ENCODE peak calls at places on chromosome 12, in seven cellular contexts. Y, E, V, Z, S, F and T are unnamed samples.

GRCh38 chr12:111753144-111753881 is 13.4 kb upstream of the ALDH2 start:
- DNase-seq in E (peak), V (peak), F (no peak), Z (peak), Y (peak), S (peak), T (peak)

GRCh38 chr12:127411141-127411915 is 855.6 kb upstream of the TMEM132C start:
- DNase-seq in Z (no peak), F (no peak), E (no peak), S (no peak), V (no peak), Y (no peak), T (no peak)

GRCh38 chr12:127677537-127678131 is 589.3 kb upstream of the TMEM132C start:
- DNase-seq in V (peak), E (peak), Y (peak), Z (peak), F (no peak), S (no peak), T (no peak)

GRCh38 chr12:78863482-78864427 is 819 bp upstream of the SYT1 start:
- DNase-seq in Z (peak), V (peak), E (peak), Y (peak), F (peak), S (peak), T (peak)

GRCh38 chr12:89417246-89417977 is 65.1 kb upstream of the DUSP6 start:
- DNase-seq in S (no peak), E (no peak), V (peak), F (no peak), Z (no peak), Y (no peak), T (no peak)

GRCh38 chr12:62537544-62537943 is 70.9 kb downstream of the MON2 start:
- DNase-seq in V (peak), Y (peak), S (no peak), Z (no peak), E (no peak), F (no peak), T (no peak)

GRCh38 chr12:80056232-80056631 is 43.1 kb upstream of the OTOGL start:
- DNase-seq in Y (no peak), E (no peak), V (peak), Z (no peak), S (no peak), F (no peak), T (no peak)

GRCh38 chr12:47088021-47088944 is 8.5 kb upstream of the AMIGO2 start:
- DNase-seq in F (no peak), Y (peak), V (peak), Z (no peak), S (no peak), E (no peak), T (no peak)

GRCh38 chr12:18589316-18589715 is 148.5 kb downstream of the PLCZ1 start:
- DNase-seq in V (peak), F (no peak), E (no peak), Y (no peak), S (no peak), Z (no peak), T (no peak)

GRCh38 chr12:15532364-15532977 is 210.2 kb downstream of the PTPRO start:
- DNase-seq in V (peak), Y (peak), E (peak), S (no peak), F (peak), Z (no peak), T (no peak)

GRCh38 chr12:117789195-117789912 is 179.4 kb downstream of the KSR2 start:
- DNase-seq in S (no peak), V (no peak), Z (no peak), Y (no peak), E (no peak), F (no peak), T (no peak)

GRCh38 chr12:122097641-122098364 is 19.2 kb downstream of the MLXIP start:
- DNase-seq in E (no peak), S (peak), F (no peak), V (peak), Z (no peak), Y (peak), T (no peak)

GRCh38 chr12:5114436-5114835 is 70.8 kb downstream of the KCNA5 start:
- DNase-seq in F (no peak), S (no peak), V (no peak), Y (no peak), Z (no peak), E (no peak), T (no peak)

GRCh38 chr12:22709292-22709691 is 84.3 kb downstream of the ETNK1 start:
- DNase-seq in F (no peak), Y (peak), S (no peak), V (peak), E (peak), Z (no peak), T (no peak)

GRCh38 chr12:85874064-85874463 is at the start of gene NTS:
- DNase-seq in E (peak), V (no peak), Y (peak), F (no peak), S (no peak), Z (no peak), T (no peak)

GRCh38 chr12:67386869-67387570 is 117.9 kb downstream of the CAND1 start:
- DNase-seq in F (no peak), V (no peak), E (no peak), S (no peak), Y (no peak), Z (no peak), T (no peak)

GRCh38 chr12:9782547-9783382 is 22.1 kb upstream of the CD69 start:
- DNase-seq in Z (no peak), V (no peak), Y (no peak), F (no peak), E (no peak), S (no peak), T (no peak)

GRCh38 chr12:47990351-47991105 is 13.7 kb downstream of the COL2A1 start:
- DNase-seq in F (peak), V (no peak), E (no peak), Z (no peak), Y (no peak), S (no peak), T (no peak)

GRCh38 chr12:18414671-18415070 is 153.4 kb downstream of the PIK3C2G start:
- DNase-seq in E (no peak), Z (no peak), S (no peak), V (no peak), F (no peak), Y (no peak), T (no peak)

GRCh38 chr12:118436002-118436724 is 59.8 kb downstream of the SUDS3 start:
- DNase-seq in Y (peak), F (no peak), Z (no peak), S (no peak), E (peak), V (no peak), T (no peak)

GRCh38 chr12:503111-503761 is 43.5 kb downstream of the B4GALNT3 start:
- DNase-seq in Y (peak), S (peak), Z (no peak), V (peak), E (no peak), F (no peak), T (no peak)

GRCh38 chr12:49537709-49538601 is 875 bp upstream of the KCNH3 start:
- DNase-seq in Y (peak), E (peak), S (no peak), F (no peak), Z (no peak), V (no peak), T (no peak)

GRCh38 chr12:123105427-123105826 is 45.5 kb downstream of the PITPNM2 start:
- DNase-seq in Y (no peak), F (no peak), E (peak), V (peak), Z (no peak), S (no peak), T (no peak)

GRCh38 chr12:93080994-93081809 is 152.1 kb upstream of the EEA1 start:
- DNase-seq in F (no peak), S (no peak), Y (no peak), E (peak), Z (no peak), V (peak), T (no peak)

GRCh38 chr12:3727877-3728632 is 24.9 kb downstream of the CRACR2A start:
- DNase-seq in Y (no peak), E (peak), V (peak), S (no peak), F (peak), Z (no peak), T (no peak)

GRCh38 chr12:110505332-110505731 is 3.2 kb downstream of the RAD9B start:
- DNase-seq in Z (no peak), Y (no peak), S (no peak), F (no peak), V (no peak), E (no peak), T (no peak)
- TF ChIP-seq CTCF in Z (no peak), Y (no peak), S (no peak), F (no peak), V (no peak), E (no peak), T (no peak)

GRCh38 chr12:124777399-124778372 is 86.0 kb downstream of the SCARB1 start:
- DNase-seq in E (no peak), Z (peak), V (peak), Y (no peak), F (no peak), S (no peak), T (no peak)
- TF ChIP-seq CTCF in E (no peak), Z (no peak), V (no peak), Y (no peak), F (no peak), S (no peak), T (no peak)

DNA sequence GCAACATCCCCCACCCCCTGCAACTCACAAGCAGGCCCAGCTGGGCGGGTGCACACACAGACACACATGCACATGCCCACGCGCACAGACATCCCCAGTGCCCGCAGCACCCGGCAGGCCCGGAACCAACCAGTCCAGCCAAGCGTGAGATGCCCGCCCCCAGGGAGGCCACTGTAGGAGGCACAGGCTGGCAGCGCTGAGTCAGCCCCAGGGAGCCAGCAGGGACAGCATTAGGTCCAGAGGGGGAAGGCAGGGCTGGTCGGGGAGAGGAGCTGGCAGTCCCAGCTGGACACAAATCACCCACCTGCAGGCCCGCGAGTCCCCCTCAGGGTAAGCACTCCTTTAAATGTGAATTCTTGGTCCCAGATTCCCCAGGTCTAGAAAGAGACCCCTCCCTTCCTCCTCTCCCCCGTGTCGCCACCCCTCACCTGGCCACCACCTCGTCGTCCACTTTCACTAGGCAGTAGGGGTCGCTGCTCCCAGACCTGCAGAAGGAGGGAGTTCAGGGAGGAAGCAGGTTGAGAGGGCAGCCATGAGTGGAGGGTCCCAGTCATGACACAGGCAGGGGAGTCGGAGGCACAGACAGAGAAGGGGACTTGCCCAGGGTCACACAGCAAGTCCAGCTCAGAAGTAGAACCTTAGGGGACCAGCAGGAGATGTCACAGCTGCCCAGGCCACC is 5.0 kb downstream of the RASAL1 start:
- DNase-seq in Y (no peak), V (no peak), E (peak), S (no peak), Z (no peak), F (peak), T (no peak)
- TF ChIP-seq CTCF in Y (peak), V (peak), E (peak), S (no peak), Z (no peak), F (no peak), T (peak)

GRCh38 chr12:71478277-71478676 is 38.7 kb downstream of the LGR5 start:
- DNase-seq in F (no peak), V (no peak), S (no peak), Z (no peak), E (no peak), Y (no peak), T (no peak)
- TF ChIP-seq CTCF in F (no peak), V (no peak), S (no peak), Z (no peak), E (no peak), Y (no peak), T (no peak)

GRCh38 chr12:33942172-33942571 is 80.1 kb upstream of the ALG10 start:
- DNase-seq in Z (no peak), E (no peak), S (no peak), V (no peak), Y (no peak), F (no peak), T (no peak)
- TF ChIP-seq CTCF in Z (no peak), E (peak), S (no peak), V (no peak), Y (no peak), F (no peak), T (peak)

DNA sequence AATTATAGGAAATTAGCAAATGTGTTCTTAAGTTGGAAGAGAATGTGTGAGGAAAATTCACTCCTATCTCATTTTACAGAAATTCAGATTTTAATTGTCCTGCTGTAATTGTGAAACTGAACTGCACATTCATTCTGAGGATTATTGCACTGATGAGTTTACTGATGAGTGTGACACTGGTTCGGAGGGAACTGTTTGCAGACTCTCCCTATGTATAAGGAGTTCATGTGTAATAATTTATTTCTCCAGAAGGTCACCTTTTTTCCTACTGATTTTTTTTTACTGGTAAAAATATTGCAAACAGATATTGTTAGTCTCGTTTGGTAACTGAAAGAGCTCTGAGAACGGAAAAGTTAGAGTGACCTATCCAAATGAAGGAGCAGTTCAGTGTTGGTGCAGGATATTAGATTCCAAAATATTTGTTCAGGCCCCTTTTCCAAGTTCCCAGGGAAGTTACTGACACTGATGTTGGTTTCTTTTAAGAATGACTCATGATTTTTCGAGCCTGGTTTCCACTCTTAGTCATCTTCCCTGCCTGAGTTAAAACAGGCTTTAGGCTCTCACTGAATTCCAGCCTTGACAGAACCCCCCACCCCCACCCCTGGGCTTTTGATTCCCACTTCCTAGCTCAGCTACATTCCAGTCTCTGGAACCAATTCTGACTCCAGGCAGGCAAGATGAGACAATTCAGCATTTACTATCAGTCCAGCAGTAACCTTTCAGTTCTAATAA is 18.4 kb downstream of the ANO6 start:
- DNase-seq in Z (peak), Y (peak), S (no peak), F (no peak), V (peak), E (peak), T (no peak)
- TF ChIP-seq CTCF in Z (no peak), Y (no peak), S (no peak), F (no peak), V (no peak), E (no peak), T (no peak)

GRCh38 chr12:51269174-51270066 is 795 bp downstream of the SMAGP start:
- DNase-seq in V (peak), S (peak), Y (peak), Z (peak), E (peak), F (peak), T (peak)
- TF ChIP-seq CTCF in V (peak), S (no peak), Y (peak), Z (peak), E (peak), F (peak), T (peak)

DNA sequence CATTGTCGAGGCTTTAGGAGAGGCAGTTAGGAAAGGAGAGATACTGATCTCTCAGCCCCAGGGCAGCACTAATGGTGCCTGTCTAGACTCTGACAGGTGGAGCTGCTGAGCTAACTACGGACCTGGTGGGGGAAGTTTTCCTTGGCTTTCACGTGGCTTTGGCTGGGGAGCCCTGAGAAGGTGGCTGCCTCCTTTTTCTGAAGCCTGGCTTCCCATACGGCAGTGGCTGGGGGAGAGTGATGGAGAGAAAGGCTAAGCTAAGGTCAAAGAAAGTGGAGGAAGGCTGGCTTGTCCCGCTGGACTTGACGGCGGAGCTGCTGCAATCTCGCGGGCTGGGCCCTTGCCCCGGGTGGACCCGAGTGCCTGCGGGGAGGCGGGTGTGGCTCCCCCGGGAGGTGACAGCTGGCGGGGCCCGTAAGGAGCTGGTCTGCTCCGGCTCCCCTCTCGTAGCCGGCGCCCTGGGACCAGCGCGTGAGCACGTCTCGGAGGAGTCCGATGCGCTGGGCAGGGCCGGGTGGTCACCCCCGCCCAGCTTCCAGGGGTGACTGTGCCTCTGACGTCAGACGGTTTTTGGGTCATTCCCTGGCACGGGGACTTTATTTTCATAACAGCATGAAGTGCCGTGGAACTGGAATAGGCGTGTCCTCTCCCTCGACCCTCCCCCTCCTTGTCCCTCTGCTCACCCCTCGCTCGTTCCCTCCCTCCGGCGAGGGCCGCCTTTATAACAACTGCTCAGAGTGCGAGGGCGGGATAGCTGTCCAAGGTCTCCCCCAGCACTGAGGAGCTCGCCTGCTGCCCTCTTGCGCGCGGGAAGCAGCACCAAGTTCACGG is at the start of gene GPRC5A:
- DNase-seq in Z (peak), V (peak), F (peak), E (peak), S (peak), Y (peak), T (peak)
- TF ChIP-seq CTCF in Z (no peak), V (peak), F (peak), E (peak), S (no peak), Y (peak), T (peak)

GRCh38 chr12:57755454-57756372 is 810 bp downstream of the MARCHF9 start:
- DNase-seq in Y (peak), Z (no peak), E (peak), V (no peak), S (peak), F (peak), T (no peak)

GRCh38 chr12:57755194-57755453 is 221 bp downstream of the MARCHF9 start:
- DNase-seq in V (no peak), E (no peak), Z (no peak), S (no peak), Y (no peak), F (no peak), T (no peak)

GRCh38 chr12:57757771-57758170 is 2.9 kb downstream of the MARCHF9 start:
- DNase-seq in Z (no peak), Y (no peak), E (no peak), V (no peak), S (no peak), F (no peak), T (no peak)

GRCh38 chr12:57754411-57755193 is at the start of gene MARCHF9:
- DNase-seq in Y (peak), E (peak), V (no peak), S (peak), F (peak), Z (peak), T (peak)

DNA sequence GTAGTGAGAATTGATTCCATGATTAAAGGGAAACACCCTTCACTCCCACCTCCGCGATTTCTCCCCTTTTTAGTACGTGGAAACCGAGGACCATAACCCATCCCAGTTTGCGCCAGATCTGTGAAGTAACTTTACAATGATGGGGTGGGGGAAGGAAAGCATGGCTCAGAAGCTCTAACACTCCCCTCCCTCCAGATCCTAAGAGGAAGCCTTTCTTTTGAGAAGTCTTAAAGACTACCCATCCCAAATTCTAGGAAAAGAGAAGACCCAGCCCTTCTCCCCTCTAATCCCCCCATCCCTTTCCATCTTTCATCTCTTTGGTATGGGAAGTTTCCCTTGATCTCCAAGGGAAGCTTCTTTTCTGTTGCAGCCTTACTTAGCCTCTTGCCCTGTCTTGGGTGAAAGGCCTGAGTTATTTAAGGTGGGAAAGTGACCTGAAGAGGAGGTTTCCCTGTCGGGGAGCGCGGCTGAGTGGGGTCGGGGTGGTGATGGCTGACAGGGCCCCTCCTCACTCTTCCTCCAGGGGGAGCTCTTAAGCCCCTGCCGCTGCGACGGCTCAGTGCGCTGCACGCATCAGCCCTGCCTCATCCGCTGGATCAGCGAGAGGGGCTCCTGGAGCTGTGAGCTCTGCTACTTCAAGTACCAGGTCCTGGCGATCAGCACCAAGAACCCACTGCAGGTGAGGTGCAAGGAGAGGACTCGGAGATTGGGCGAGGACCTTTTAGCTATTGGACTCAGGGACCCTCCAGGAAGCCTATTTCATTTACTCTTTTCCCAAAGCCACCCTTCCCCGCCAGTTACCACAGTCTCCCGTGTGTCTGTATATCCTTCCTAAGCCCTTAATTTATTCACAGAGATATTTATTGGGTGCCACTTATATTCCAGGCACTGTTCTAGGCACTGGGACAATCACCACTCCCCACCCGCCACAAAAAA is 1.8 kb downstream of the MARCHF9 start:
- DNase-seq in Y (peak), V (peak), Z (no peak), S (peak), F (peak), E (peak), T (peak)
- TF ChIP-seq CTCF in Y (peak), V (peak), Z (peak), S (peak), F (peak), E (peak), T (peak)